ENCODE peak calls at places on chromosomes 2 and 18, in ten cellular contexts. Q is astrocyte of the spinal cord; X is HFF-Myc; J is fibroblast of the aortic adventitia; O is CD8-positive, alpha-beta memory T cell; A is cardiac muscle cell; D is BJ; H is tibial nerve; F is upper lobe of right lung; R is transverse colon. G is an unnamed sample.

GRCh38 chr2:127408807-127409099 is 9.5 kb upstream of the PROC start:
- DNase-seq in A (no peak), D (no peak), O (no peak), J (no peak), H (no peak), F (no peak), Q (no peak), R (no peak), X (no peak), G (no peak)

GRCh38 chr18:48569139-48569914 is 30.5 kb downstream of the CTIF start:
- DNase-seq in H (no peak), J (no peak), O (no peak), R (no peak), Q (no peak), F (no peak), X (no peak), A (no peak), D (no peak), G (no peak)

GRCh38 chr2:200471324-200471848 is 38.5 kb downstream of the KCTD18 start:
- DNase-seq in H (no peak), X (no peak), R (peak; percentile 28), A (peak; percentile 42), Q (no peak), D (no peak), F (no peak), O (peak; percentile 35), J (no peak), G (peak; percentile 68)

GRCh38 chr2:48768669-48769068 is 13.1 kb upstream of the LHCGR start:
- DNase-seq in O (no peak), A (no peak), H (no peak), D (no peak), J (no peak), F (no peak), X (no peak), R (no peak), Q (no peak), G (no peak)

GRCh38 chr18:35231052-35231451 is 9.8 kb upstream of the ZNF397 start:
- DNase-seq in J (peak; percentile 78), Q (peak; percentile 69), O (peak; percentile 68), F (peak; percentile 77), R (peak; percentile 87), X (peak; percentile 47), H (peak; percentile 90), D (no peak), A (peak; percentile 92), G (peak; percentile 51)

GRCh38 chr2:67797801-67798535 is 264.8 kb downstream of the C1D start:
- DNase-seq in F (no peak), R (no peak), J (peak; percentile 80), Q (peak; percentile 59), X (no peak), A (no peak), H (peak; percentile 28), O (no peak), D (no peak), G (no peak)

GRCh38 chr2:58427572-58428285 is 186.6 kb upstream of the FANCL start:
- DNase-seq in R (no peak), J (peak; percentile 22), F (no peak), D (no peak), H (no peak), X (no peak), A (peak; percentile 78), O (no peak), Q (peak; percentile 53), G (peak; percentile 40)

GRCh38 chr2:199932312-199932855 is 21.3 kb downstream of the C2orf69 start:
- DNase-seq in H (no peak), O (no peak), J (no peak), D (no peak), Q (peak; percentile 55), F (no peak), A (no peak), X (no peak), R (no peak), G (no peak)

GRCh38 chr18:3248670-3249359 is 1.2 kb downstream of the MYL12A start:
- DNase-seq in R (peak; percentile 57), J (peak; percentile 72), F (no peak), D (no peak), A (no peak), O (peak; percentile 65), H (no peak), Q (peak; percentile 63), X (no peak), G (no peak)

GRCh38 chr2:56483081-56483480 is 299.3 kb downstream of the CCDC85A start:
- DNase-seq in O (no peak), D (no peak), A (no peak), H (no peak), J (no peak), Q (no peak), R (no peak), X (no peak), F (no peak), G (no peak)

GRCh38 chr2:165164201-165164600 is 39.6 kb downstream of the SCN3A start:
- DNase-seq in O (no peak), D (no peak), A (no peak), J (peak; percentile 84), Q (peak; percentile 57), X (no peak), H (no peak), R (no peak), F (no peak), G (no peak)

GRCh38 chr2:134411279-134411827 is 157.5 kb downstream of the MGAT5 start:
- DNase-seq in J (no peak), Q (no peak), H (no peak), A (peak; percentile 5), O (no peak), D (no peak), R (no peak), F (no peak), X (no peak), G (no peak)

GRCh38 chr2:239630618-239631286 is 229.9 kb upstream of the HDAC4 start:
- DNase-seq in R (no peak), D (peak; percentile 39), A (no peak), F (no peak), X (peak; percentile 22), O (no peak), J (peak; percentile 85), Q (peak; percentile 43), H (peak; percentile 18), G (no peak)

GRCh38 chr2:65300772-65301711 is 73.4 kb downstream of the ACTR2 start:
- DNase-seq in H (peak; percentile 28), F (peak; percentile 73), Q (peak; percentile 96), X (peak; percentile 60), R (peak; percentile 24), O (peak; percentile 76), J (peak; percentile 94), A (peak; percentile 25), D (peak; percentile 83), G (peak; percentile 84)

GRCh38 chr2:105557021-105557420 is 158.2 kb upstream of the FHL2 start:
- DNase-seq in Q (no peak), X (no peak), D (no peak), J (no peak), R (no peak), O (no peak), H (no peak), F (no peak), A (no peak), G (no peak)

GRCh38 chr2:110114007-110114591 is 1.5 kb downstream of the MALL start:
- DNase-seq in A (no peak), F (peak; percentile 81), H (no peak), X (no peak), D (no peak), R (peak; percentile 87), J (no peak), O (no peak), Q (peak; percentile 29), G (no peak)

GRCh38 chr18:45628979-45629958 is 14.0 kb downstream of the SLC14A2 start:
- DNase-seq in D (no peak), J (peak; percentile 50), H (no peak), O (no peak), Q (peak; percentile 67), F (no peak), X (no peak), A (no peak), R (no peak), G (no peak)

GRCh38 chr2:95388878-95389255 is 13.6 kb upstream of the FAHD2A start:
- DNase-seq in Q (no peak), F (no peak), H (no peak), R (no peak), D (no peak), J (no peak), X (no peak), A (no peak), O (no peak), G (no peak)
- H3K4me3 ChIP-seq in Q (no peak overlapping the region), F (no peak overlapping the region), H (no peak overlapping the region), R (no peak overlapping the region), D (no peak overlapping the region), J (no peak overlapping the region), X (no peak overlapping the region), A (no peak overlapping the region), O (no peak overlapping the region), G (no peak overlapping the region)

GRCh38 chr18:37065221-37065620 is 236.3 kb downstream of the KIAA1328 start:
- DNase-seq in J (no peak), A (no peak), F (no peak), H (no peak), O (no peak), D (no peak), Q (no peak), R (no peak), X (no peak), G (no peak)

DNA sequence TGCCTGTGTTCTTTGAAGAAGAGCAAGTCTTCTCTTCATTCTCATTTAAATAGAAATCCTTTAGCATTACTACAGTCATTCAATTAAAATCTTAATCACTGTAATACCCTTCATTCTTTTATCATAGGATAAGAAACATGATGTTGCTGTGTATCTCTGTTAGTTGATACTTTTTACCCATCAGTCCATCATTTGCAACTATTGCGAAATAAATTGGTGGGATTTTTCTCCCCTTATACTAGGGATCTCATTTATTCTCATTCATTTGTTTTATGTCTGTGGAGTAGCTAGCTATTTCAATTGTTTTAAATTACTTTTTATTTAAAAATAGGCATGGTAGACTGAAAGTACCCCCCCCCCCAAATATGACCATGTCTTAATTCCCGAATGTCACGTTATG is 235.3 kb downstream of the KIAA1328 start:
- DNase-seq in J (no peak), Q (no peak), R (no peak), O (no peak), D (no peak), F (no peak), A (no peak), X (no peak), H (no peak), G (no peak)
- H3K4me3 ChIP-seq in J (no peak overlapping the region), Q (no peak overlapping the region), R (no peak overlapping the region), O (no peak overlapping the region), D (no peak overlapping the region), F (no peak overlapping the region), A (no peak overlapping the region), X (no peak overlapping the region), H (no peak overlapping the region), G (no peak overlapping the region)

GRCh38 chr2:25131253-25131566 is 37.2 kb downstream of the POMC start:
- DNase-seq in H (no peak), O (no peak), Q (no peak), J (no peak), R (no peak), A (no peak), D (no peak), F (no peak), X (no peak), G (no peak)
- H3K4me3 ChIP-seq in H (no peak overlapping the region), O (no peak overlapping the region), Q (no peak overlapping the region), J (no peak overlapping the region), R (peak overlapping the region; percentile 36), A (no peak overlapping the region), D (no peak overlapping the region), F (peak overlapping the region; percentile 29), X (no peak overlapping the region), G (no peak overlapping the region)

DNA sequence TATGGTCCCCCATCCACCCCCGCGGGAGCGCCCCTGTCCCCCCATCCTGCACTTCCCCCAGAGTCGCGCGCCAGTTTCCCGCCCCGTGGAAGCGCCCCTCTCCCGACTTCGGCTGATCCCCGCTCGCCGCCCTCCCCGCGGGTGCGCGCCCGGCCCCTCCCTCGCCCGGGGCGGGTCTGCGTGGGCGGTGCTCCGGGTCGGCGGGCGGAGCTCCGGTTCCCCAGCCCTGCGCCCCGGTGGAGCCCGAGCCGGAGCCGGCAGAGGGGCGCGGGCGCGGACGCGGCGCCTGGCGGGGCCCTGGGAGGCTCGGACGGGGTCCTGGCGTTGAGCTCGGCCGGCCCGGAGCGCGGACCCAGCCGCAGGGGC is at the start of gene SNTG2:
- DNase-seq in D (no peak), O (peak; percentile 44), R (peak; percentile 48), X (no peak), H (peak; percentile 11), F (no peak), J (no peak), A (peak; percentile 67), Q (no peak), G (peak; percentile 97)
- H3K4me3 ChIP-seq in D (peak within 1 kb of the TSS; percentile 59), O (peak within 1 kb of the TSS; percentile 25), R (peak within 1 kb of the TSS; percentile 49), X (peak within 1 kb of the TSS; percentile 11), H (peak within 1 kb of the TSS; percentile 41), F (peak within 1 kb of the TSS; percentile 53), J (peak within 1 kb of the TSS; percentile 44), A (peak within 1 kb of the TSS; percentile 66), Q (peak within 1 kb of the TSS; percentile 44), G (peak within 1 kb of the TSS; percentile 60)

G was measured in H7.